ENCODE peak calls at places on chromosomes 13 and 19, in five cellular contexts. One of them, this sample, is unnamed.

GRCh38 chr19:8611890-8612806 is 1.6 kb upstream of the ADAMTS10 start:
- DNase-seq in GM23338: peak
- DNase-seq in neuronal stem cell: no peak
- DNase-seq in hepatocyte: peak
- DNase-seq in IMR-90: peak
- DNase-seq in this sample: no peak

GRCh38 chr19:49210108-49210900 is 52.7 kb downstream of the TRPM4 start:
- DNase-seq in GM23338: peak
- DNase-seq in neuronal stem cell: peak
- DNase-seq in hepatocyte: peak
- DNase-seq in IMR-90: no peak
- DNase-seq in this sample: peak

GRCh38 chr13:94595006-94595942 is 678 bp downstream of the TGDS start:
- DNase-seq in GM23338: peak
- DNase-seq in neuronal stem cell: peak
- DNase-seq in hepatocyte: peak
- DNase-seq in IMR-90: peak
- DNase-seq in this sample: peak

GRCh38 chr19:36030264-36031148 is 2.2 kb downstream of the CLIP3 start:
- DNase-seq in GM23338: peak
- DNase-seq in neuronal stem cell: no peak
- DNase-seq in hepatocyte: no peak
- DNase-seq in IMR-90: peak
- DNase-seq in this sample: no peak

GRCh38 chr19:41616785-41617621 is 9.9 kb downstream of the CEACAM4 start:
- DNase-seq in GM23338: peak
- DNase-seq in neuronal stem cell: no peak
- DNase-seq in hepatocyte: peak
- DNase-seq in IMR-90: peak
- DNase-seq in this sample: peak

GRCh38 chr19:11982526-11982925 is 17.7 kb downstream of the ZNF763 start:
- DNase-seq in GM23338: no peak
- DNase-seq in neuronal stem cell: no peak
- DNase-seq in hepatocyte: no peak
- DNase-seq in IMR-90: no peak
- DNase-seq in this sample: no peak

GRCh38 chr19:15971217-15971616 is 22.4 kb downstream of the OR10H4 start:
- DNase-seq in GM23338: no peak
- DNase-seq in neuronal stem cell: no peak
- DNase-seq in hepatocyte: no peak
- DNase-seq in IMR-90: no peak
- DNase-seq in this sample: peak

GRCh38 chr13:113958373-113958772 is 15.5 kb downstream of the C13orf46 start:
- DNase-seq in GM23338: no peak
- DNase-seq in neuronal stem cell: no peak
- DNase-seq in hepatocyte: no peak
- DNase-seq in IMR-90: no peak
- DNase-seq in this sample: no peak

GRCh38 chr13:111177081-111177711 is 62.1 kb downstream of the ARHGEF7 start:
- DNase-seq in GM23338: no peak
- DNase-seq in neuronal stem cell: no peak
- DNase-seq in hepatocyte: no peak
- DNase-seq in IMR-90: peak
- DNase-seq in this sample: no peak

GRCh38 chr13:38429916-38430315 is 80.3 kb downstream of the UFM1 start:
- DNase-seq in GM23338: no peak
- DNase-seq in neuronal stem cell: no peak
- DNase-seq in hepatocyte: no peak
- DNase-seq in IMR-90: no peak
- DNase-seq in this sample: no peak

GRCh38 chr13:52980695-52981094 is 47.9 kb upstream of the OLFM4 start:
- DNase-seq in GM23338: no peak
- DNase-seq in neuronal stem cell: no peak
- DNase-seq in hepatocyte: no peak
- DNase-seq in IMR-90: no peak
- DNase-seq in this sample: no peak

GRCh38 chr13:75415720-75416119 is 66.2 kb downstream of the TBC1D4 start:
- DNase-seq in GM23338: no peak
- DNase-seq in neuronal stem cell: no peak
- DNase-seq in hepatocyte: no peak
- DNase-seq in IMR-90: peak
- DNase-seq in this sample: no peak

GRCh38 chr13:105774739-105775460 is 760.6 kb downstream of the EFNB2 start:
- DNase-seq in GM23338: peak
- DNase-seq in neuronal stem cell: no peak
- DNase-seq in hepatocyte: peak
- DNase-seq in IMR-90: peak
- DNase-seq in this sample: no peak

GRCh38 chr19:13823256-13823655 is 28.0 kb downstream of the ZSWIM4 start:
- DNase-seq in GM23338: no peak
- DNase-seq in neuronal stem cell: no peak
- DNase-seq in hepatocyte: no peak
- DNase-seq in IMR-90: no peak
- DNase-seq in this sample: no peak

GRCh38 chr19:11138659-11139526 is 16.7 kb downstream of the SPC24 start:
- DNase-seq in GM23338: peak
- DNase-seq in neuronal stem cell: peak
- DNase-seq in hepatocyte: peak
- DNase-seq in IMR-90: peak
- DNase-seq in this sample: no peak

GRCh38 chr19:52695996-52696395 is 38.8 kb downstream of the ZNF611 start:
- DNase-seq in GM23338: peak
- DNase-seq in neuronal stem cell: no peak
- DNase-seq in hepatocyte: no peak
- DNase-seq in IMR-90: no peak
- DNase-seq in this sample: no peak

GRCh38 chr19:374183-374885 is 29.7 kb upstream of the MIER2 start:
- DNase-seq in GM23338: no peak
- DNase-seq in neuronal stem cell: no peak
- DNase-seq in hepatocyte: no peak
- DNase-seq in IMR-90: no peak
- DNase-seq in this sample: no peak

GRCh38 chr19:17802137-17802858 is 7.4 kb downstream of the B3GNT3 start:
- DNase-seq in GM23338: no peak
- DNase-seq in neuronal stem cell: no peak
- DNase-seq in hepatocyte: no peak
- DNase-seq in IMR-90: no peak
- DNase-seq in this sample: no peak

GRCh38 chr13:42561752-42562467 is 12.0 kb upstream of the TNFSF11 start:
- DNase-seq in GM23338: no peak
- DNase-seq in neuronal stem cell: no peak
- DNase-seq in hepatocyte: no peak
- DNase-seq in IMR-90: no peak
- DNase-seq in this sample: no peak

GRCh38 chr13:107883561-107884175 is 331.7 kb downstream of the LIG4 start:
- DNase-seq in GM23338: no peak
- DNase-seq in neuronal stem cell: no peak
- DNase-seq in hepatocyte: no peak
- DNase-seq in IMR-90: peak
- DNase-seq in this sample: no peak

GRCh38 chr19:2261438-2262172 is 5.4 kb upstream of the JSRP1 start:
- DNase-seq in GM23338: peak
- DNase-seq in neuronal stem cell: no peak
- DNase-seq in hepatocyte: no peak
- DNase-seq in IMR-90: no peak
- DNase-seq in this sample: peak

GRCh38 chr13:72920097-72920496 is 138.2 kb downstream of the PIBF1 start:
- DNase-seq in GM23338: no peak
- DNase-seq in neuronal stem cell: no peak
- DNase-seq in hepatocyte: no peak
- DNase-seq in IMR-90: peak
- DNase-seq in this sample: no peak

GRCh38 chr19:1673645-1674292 is 21.4 kb upstream of the TCF3 start:
- DNase-seq in GM23338: no peak
- DNase-seq in neuronal stem cell: no peak
- DNase-seq in hepatocyte: no peak
- DNase-seq in IMR-90: no peak
- DNase-seq in this sample: no peak

GRCh38 chr19:49180659-49181058 is 23.1 kb downstream of the TRPM4 start:
- DNase-seq in GM23338: no peak
- DNase-seq in neuronal stem cell: no peak
- DNase-seq in hepatocyte: no peak
- DNase-seq in IMR-90: no peak
- DNase-seq in this sample: no peak

GRCh38 chr13:77386046-77386445 is 59.2 kb upstream of the MYCBP2 start:
- DNase-seq in GM23338: no peak
- DNase-seq in neuronal stem cell: no peak
- DNase-seq in hepatocyte: no peak
- DNase-seq in IMR-90: no peak
- DNase-seq in this sample: no peak

GRCh38 chr19:10361569-10362011 is 18.8 kb downstream of the TYK2 start:
- DNase-seq in GM23338: no peak
- DNase-seq in neuronal stem cell: no peak
- DNase-seq in hepatocyte: no peak
- DNase-seq in IMR-90: no peak
- DNase-seq in this sample: no peak

GRCh38 chr13:67140006-67140405 is 90.1 kb downstream of the PCDH9 start:
- DNase-seq in GM23338: no peak
- DNase-seq in neuronal stem cell: no peak
- DNase-seq in hepatocyte: no peak
- DNase-seq in IMR-90: no peak
- DNase-seq in this sample: no peak

GRCh38 chr19:45578861-45579260 is 5.7 kb downstream of the OPA3 start:
- DNase-seq in GM23338: no peak
- DNase-seq in neuronal stem cell: no peak
- DNase-seq in hepatocyte: no peak
- DNase-seq in IMR-90: no peak
- DNase-seq in this sample: no peak

GRCh38 chr13:101739382-101740178 is 287.1 kb downstream of the ITGBL1 start:
- DNase-seq in GM23338: no peak
- DNase-seq in neuronal stem cell: no peak
- DNase-seq in hepatocyte: no peak
- DNase-seq in IMR-90: no peak
- DNase-seq in this sample: no peak

DNA sequence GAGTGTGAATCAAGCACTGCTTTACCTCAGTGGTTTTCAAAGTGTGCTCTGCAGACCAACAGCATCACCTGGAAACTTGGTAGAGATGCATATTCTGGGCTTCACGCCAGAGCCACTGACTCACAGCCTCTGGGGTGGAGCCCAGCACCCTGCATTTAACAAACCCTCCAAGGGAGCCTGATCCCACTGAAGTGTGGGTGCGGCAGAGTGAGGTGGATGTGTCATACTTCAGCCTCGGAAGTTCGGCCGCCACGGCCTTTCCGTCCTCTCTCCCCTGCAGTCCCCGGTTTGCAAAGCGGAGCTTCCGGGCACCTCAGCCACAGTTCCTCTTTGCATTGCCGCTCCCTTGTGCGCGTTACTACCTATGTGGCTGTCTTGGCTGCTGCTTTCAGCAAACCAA is 33.3 kb upstream of the MICU2 start:
- DNase-seq in GM23338: peak
- DNase-seq in neuronal stem cell: no peak
- DNase-seq in hepatocyte: peak
- DNase-seq in IMR-90: peak
- DNase-seq in this sample: no peak
- H2AFZ ChIP-seq in GM23338: no peak
- H2AFZ ChIP-seq in neuronal stem cell: no peak
- H2AFZ ChIP-seq in hepatocyte: no peak
- H2AFZ ChIP-seq in IMR-90: peak
- H2AFZ ChIP-seq in this sample: no peak

GRCh38 chr19:27681972-27682371 is 1531.0 kb downstream of the UQCRFS1 start:
- DNase-seq in GM23338: no peak
- DNase-seq in neuronal stem cell: no peak
- DNase-seq in hepatocyte: no peak
- DNase-seq in IMR-90: no peak
- DNase-seq in this sample: no peak
- H2AFZ ChIP-seq in GM23338: no peak
- H2AFZ ChIP-seq in neuronal stem cell: no peak
- H2AFZ ChIP-seq in hepatocyte: no peak
- H2AFZ ChIP-seq in IMR-90: no peak
- H2AFZ ChIP-seq in this sample: no peak

DNA sequence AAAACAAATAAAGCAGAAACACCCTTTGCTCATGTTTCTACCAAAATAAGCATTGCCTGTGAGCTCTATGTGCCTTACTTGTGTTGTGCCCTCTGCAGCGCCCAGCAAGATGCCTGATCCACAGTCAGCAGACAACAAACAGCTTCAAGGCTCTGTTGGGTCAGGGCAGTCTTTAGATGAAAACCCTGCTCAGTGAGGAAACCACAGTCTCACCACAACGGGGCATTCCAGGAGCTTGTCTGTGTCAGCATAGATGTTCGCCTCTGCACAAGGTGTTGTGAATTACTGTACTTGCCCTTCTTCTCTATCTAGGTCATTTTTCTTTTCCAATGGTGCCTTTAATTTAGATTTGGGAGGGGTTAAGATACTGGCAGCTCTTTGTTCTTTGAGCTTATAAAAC is 251.9 kb downstream of the COL4A1 start:
- DNase-seq in GM23338: no peak
- DNase-seq in neuronal stem cell: no peak
- DNase-seq in hepatocyte: no peak
- DNase-seq in IMR-90: peak
- DNase-seq in this sample: no peak
- H2AFZ ChIP-seq in GM23338: peak
- H2AFZ ChIP-seq in neuronal stem cell: no peak
- H2AFZ ChIP-seq in hepatocyte: no peak
- H2AFZ ChIP-seq in IMR-90: peak
- H2AFZ ChIP-seq in this sample: no peak

GRCh38 chr13:104011505-104012270 is 945.5 kb upstream of the SLC10A2 start:
- DNase-seq in GM23338: peak
- DNase-seq in neuronal stem cell: peak
- DNase-seq in hepatocyte: no peak
- DNase-seq in IMR-90: no peak
- DNase-seq in this sample: no peak
- H2AFZ ChIP-seq in GM23338: peak
- H2AFZ ChIP-seq in neuronal stem cell: peak
- H2AFZ ChIP-seq in hepatocyte: no peak
- H2AFZ ChIP-seq in IMR-90: no peak
- H2AFZ ChIP-seq in this sample: no peak

GRCh38 chr13:29501674-29502073 is 93.8 kb downstream of the SLC7A1 start:
- DNase-seq in GM23338: no peak
- DNase-seq in neuronal stem cell: no peak
- DNase-seq in hepatocyte: no peak
- DNase-seq in IMR-90: no peak
- DNase-seq in this sample: no peak

GRCh38 chr13:29502391-29503008 is 93.0 kb downstream of the SLC7A1 start:
- DNase-seq in GM23338: no peak
- DNase-seq in neuronal stem cell: no peak
- DNase-seq in hepatocyte: no peak
- DNase-seq in IMR-90: no peak
- DNase-seq in this sample: no peak

GRCh38 chr13:29505511-29505910 is 90.0 kb downstream of the SLC7A1 start:
- DNase-seq in GM23338: no peak
- DNase-seq in neuronal stem cell: no peak
- DNase-seq in hepatocyte: no peak
- DNase-seq in IMR-90: no peak
- DNase-seq in this sample: no peak

GRCh38 chr13:29504691-29505090 is 90.8 kb downstream of the SLC7A1 start:
- DNase-seq in GM23338: no peak
- DNase-seq in neuronal stem cell: no peak
- DNase-seq in hepatocyte: no peak
- DNase-seq in IMR-90: no peak
- DNase-seq in this sample: no peak

GRCh38 chr13:29503041-29503837 is 92.2 kb downstream of the SLC7A1 start:
- DNase-seq in GM23338: peak
- DNase-seq in neuronal stem cell: no peak
- DNase-seq in hepatocyte: peak
- DNase-seq in IMR-90: peak
- DNase-seq in this sample: no peak
- H2AFZ ChIP-seq in GM23338: peak
- H2AFZ ChIP-seq in neuronal stem cell: no peak
- H2AFZ ChIP-seq in hepatocyte: no peak
- H2AFZ ChIP-seq in IMR-90: peak
- H2AFZ ChIP-seq in this sample: no peak